ENCODE peak calls at places on chromosomes 6 and 20, in ten cellular contexts. One of them, this sample, is unnamed. For H3K27me3 and H3K4me1, the result is how much of the 10 kb centered on the place peaks cover.

GRCh38 chr6:169244684-169245383 is 8.8 kb downstream of the THBS2 start:
- DNase-seq in ovary: no peak
- DNase-seq in Peyer's patch: no peak
- DNase-seq in breast epithelium: no peak
- DNase-seq in upper lobe of left lung: no peak
- DNase-seq in heart left ventricle: no peak
- DNase-seq in endothelial cell of umbilical vein: no peak
- DNase-seq in H1: no peak
- DNase-seq in stomach: no peak
- DNase-seq in gastrocnemius medialis: no peak
- DNase-seq in this sample: no peak

GRCh38 chr20:1402149-1402548 is 9.3 kb upstream of the FKBP1A start:
- DNase-seq in upper lobe of left lung: no peak
- DNase-seq in ovary: no peak
- DNase-seq in gastrocnemius medialis: no peak
- DNase-seq in Peyer's patch: no peak
- DNase-seq in endothelial cell of umbilical vein: no peak
- DNase-seq in H1: no peak
- DNase-seq in heart left ventricle: no peak
- DNase-seq in breast epithelium: no peak
- DNase-seq in stomach: no peak
- DNase-seq in this sample: no peak

GRCh38 chr6:162140453-162140852 is 587.1 kb downstream of the PRKN start:
- DNase-seq in H1: no peak
- DNase-seq in endothelial cell of umbilical vein: no peak
- DNase-seq in Peyer's patch: no peak
- DNase-seq in breast epithelium: no peak
- DNase-seq in gastrocnemius medialis: no peak
- DNase-seq in ovary: no peak
- DNase-seq in stomach: no peak
- DNase-seq in heart left ventricle: no peak
- DNase-seq in upper lobe of left lung: no peak
- DNase-seq in this sample: no peak

GRCh38 chr6:170473801-170474200 is 79.3 kb downstream of the PSMB1 start:
- DNase-seq in upper lobe of left lung: no peak
- DNase-seq in endothelial cell of umbilical vein: no peak
- DNase-seq in ovary: no peak
- DNase-seq in H1: no peak
- DNase-seq in breast epithelium: no peak
- DNase-seq in Peyer's patch: no peak
- DNase-seq in stomach: no peak
- DNase-seq in heart left ventricle: no peak
- DNase-seq in gastrocnemius medialis: no peak
- DNase-seq in this sample: no peak

GRCh38 chr20:25084616-25085187 is 2.8 kb upstream of the VSX1 start:
- DNase-seq in heart left ventricle: no peak
- DNase-seq in upper lobe of left lung: no peak
- DNase-seq in stomach: no peak
- DNase-seq in Peyer's patch: peak
- DNase-seq in gastrocnemius medialis: no peak
- DNase-seq in H1: peak
- DNase-seq in breast epithelium: peak
- DNase-seq in endothelial cell of umbilical vein: no peak
- DNase-seq in ovary: no peak
- DNase-seq in this sample: no peak

GRCh38 chr6:53956804-53957203 is 154.4 kb upstream of the MLIP start:
- DNase-seq in stomach: no peak
- DNase-seq in heart left ventricle: no peak
- DNase-seq in H1: no peak
- DNase-seq in upper lobe of left lung: no peak
- DNase-seq in endothelial cell of umbilical vein: no peak
- DNase-seq in ovary: no peak
- DNase-seq in gastrocnemius medialis: no peak
- DNase-seq in Peyer's patch: no peak
- DNase-seq in breast epithelium: no peak
- DNase-seq in this sample: no peak

GRCh38 chr6:57222684-57223077 is 574 bp upstream of the RAB23 start:
- DNase-seq in stomach: no peak
- DNase-seq in gastrocnemius medialis: no peak
- DNase-seq in ovary: no peak
- DNase-seq in upper lobe of left lung: no peak
- DNase-seq in breast epithelium: no peak
- DNase-seq in Peyer's patch: no peak
- DNase-seq in endothelial cell of umbilical vein: no peak
- DNase-seq in heart left ventricle: no peak
- DNase-seq in H1: no peak
- DNase-seq in this sample: no peak

GRCh38 chr6:162733489-162733888 is 5.7 kb downstream of the PACRG start:
- DNase-seq in breast epithelium: no peak
- DNase-seq in H1: no peak
- DNase-seq in gastrocnemius medialis: no peak
- DNase-seq in upper lobe of left lung: no peak
- DNase-seq in stomach: no peak
- DNase-seq in endothelial cell of umbilical vein: no peak
- DNase-seq in Peyer's patch: no peak
- DNase-seq in ovary: no peak
- DNase-seq in heart left ventricle: no peak
- DNase-seq in this sample: no peak

GRCh38 chr6:41878961-41879405 is 16.2 kb downstream of the USP49 start:
- DNase-seq in stomach: no peak
- DNase-seq in ovary: no peak
- DNase-seq in gastrocnemius medialis: no peak
- DNase-seq in Peyer's patch: no peak
- DNase-seq in breast epithelium: no peak
- DNase-seq in heart left ventricle: no peak
- DNase-seq in endothelial cell of umbilical vein: no peak
- DNase-seq in upper lobe of left lung: no peak
- DNase-seq in H1: no peak
- DNase-seq in this sample: no peak

GRCh38 chr6:78552435-78552834 is 314.9 kb upstream of the IRAK1BP1 start:
- DNase-seq in endothelial cell of umbilical vein: no peak
- DNase-seq in breast epithelium: no peak
- DNase-seq in stomach: no peak
- DNase-seq in heart left ventricle: no peak
- DNase-seq in Peyer's patch: no peak
- DNase-seq in gastrocnemius medialis: no peak
- DNase-seq in ovary: no peak
- DNase-seq in upper lobe of left lung: no peak
- DNase-seq in H1: no peak
- DNase-seq in this sample: no peak

GRCh38 chr20:3204124-3204794 is at the start of gene DDRGK1:
- DNase-seq in upper lobe of left lung: peak
- DNase-seq in endothelial cell of umbilical vein: peak
- DNase-seq in gastrocnemius medialis: peak
- DNase-seq in ovary: peak
- DNase-seq in Peyer's patch: peak
- DNase-seq in breast epithelium: peak
- DNase-seq in stomach: peak
- DNase-seq in H1: peak
- DNase-seq in heart left ventricle: peak
- DNase-seq in this sample: peak

GRCh38 chr20:3209946-3210317 is 634 bp downstream of the ITPA start:
- DNase-seq in ovary: no peak
- DNase-seq in heart left ventricle: no peak
- DNase-seq in gastrocnemius medialis: no peak
- DNase-seq in breast epithelium: no peak
- DNase-seq in endothelial cell of umbilical vein: peak
- DNase-seq in upper lobe of left lung: no peak
- DNase-seq in Peyer's patch: no peak
- DNase-seq in stomach: no peak
- DNase-seq in H1: no peak
- DNase-seq in this sample: no peak

GRCh38 chr20:3210346-3210745 is 1.0 kb downstream of the ITPA start:
- DNase-seq in H1: no peak
- DNase-seq in ovary: no peak
- DNase-seq in Peyer's patch: no peak
- DNase-seq in gastrocnemius medialis: no peak
- DNase-seq in heart left ventricle: no peak
- DNase-seq in breast epithelium: no peak
- DNase-seq in stomach: no peak
- DNase-seq in upper lobe of left lung: no peak
- DNase-seq in endothelial cell of umbilical vein: no peak
- DNase-seq in this sample: no peak

GRCh38 chr20:3213226-3213625 is 3.9 kb downstream of the ITPA start:
- DNase-seq in upper lobe of left lung: no peak
- DNase-seq in ovary: no peak
- DNase-seq in H1: no peak
- DNase-seq in breast epithelium: no peak
- DNase-seq in gastrocnemius medialis: no peak
- DNase-seq in endothelial cell of umbilical vein: no peak
- DNase-seq in Peyer's patch: no peak
- DNase-seq in heart left ventricle: no peak
- DNase-seq in stomach: no peak
- DNase-seq in this sample: no peak

GRCh38 chr20:3209023-3209945 is at the start of gene ITPA:
- DNase-seq in Peyer's patch: peak
- DNase-seq in breast epithelium: no peak
- DNase-seq in endothelial cell of umbilical vein: peak
- DNase-seq in heart left ventricle: peak
- DNase-seq in H1: peak
- DNase-seq in gastrocnemius medialis: no peak
- DNase-seq in stomach: peak
- DNase-seq in upper lobe of left lung: peak
- DNase-seq in ovary: peak
- DNase-seq in this sample: no peak
- TF ChIP-seq POLR2A in Peyer's patch: peak
- TF ChIP-seq POLR2A in breast epithelium: no peak
- TF ChIP-seq POLR2A in endothelial cell of umbilical vein: peak
- TF ChIP-seq POLR2A in heart left ventricle: no peak
- TF ChIP-seq POLR2A in H1: peak
- TF ChIP-seq POLR2A in gastrocnemius medialis: no peak
- TF ChIP-seq POLR2A in stomach: no peak
- TF ChIP-seq POLR2A in upper lobe of left lung: no peak
- TF ChIP-seq POLR2A in ovary: no peak
- TF ChIP-seq POLR2A in this sample: no peak

GRCh38 chr6:12751694-12752304 is 35.2 kb downstream of the PHACTR1 start:
- DNase-seq in stomach: peak
- DNase-seq in heart left ventricle: peak
- DNase-seq in Peyer's patch: no peak
- DNase-seq in ovary: peak
- DNase-seq in endothelial cell of umbilical vein: peak
- DNase-seq in upper lobe of left lung: no peak
- DNase-seq in gastrocnemius medialis: no peak
- DNase-seq in breast epithelium: no peak
- DNase-seq in H1: peak
- DNase-seq in this sample: no peak

GRCh38 chr6:12750416-12750815 is 33.8 kb downstream of the PHACTR1 start:
- DNase-seq in Peyer's patch: no peak
- DNase-seq in breast epithelium: no peak
- DNase-seq in H1: no peak
- DNase-seq in ovary: no peak
- DNase-seq in upper lobe of left lung: no peak
- DNase-seq in endothelial cell of umbilical vein: no peak
- DNase-seq in heart left ventricle: no peak
- DNase-seq in stomach: no peak
- DNase-seq in gastrocnemius medialis: no peak
- DNase-seq in this sample: no peak

GRCh38 chr6:12749531-12750379 is 33.2 kb downstream of the PHACTR1 start:
- DNase-seq in heart left ventricle: no peak
- DNase-seq in breast epithelium: no peak
- DNase-seq in stomach: no peak
- DNase-seq in upper lobe of left lung: no peak
- DNase-seq in Peyer's patch: no peak
- DNase-seq in ovary: no peak
- DNase-seq in H1: peak
- DNase-seq in endothelial cell of umbilical vein: no peak
- DNase-seq in gastrocnemius medialis: no peak
- DNase-seq in this sample: no peak

GRCh38 chr6:12748815-12749521 is 32.4 kb downstream of the PHACTR1 start:
- DNase-seq in Peyer's patch: no peak
- DNase-seq in H1: peak
- DNase-seq in heart left ventricle: no peak
- DNase-seq in endothelial cell of umbilical vein: no peak
- DNase-seq in upper lobe of left lung: no peak
- DNase-seq in ovary: no peak
- DNase-seq in stomach: no peak
- DNase-seq in gastrocnemius medialis: no peak
- DNase-seq in breast epithelium: no peak
- DNase-seq in this sample: no peak

DNA sequence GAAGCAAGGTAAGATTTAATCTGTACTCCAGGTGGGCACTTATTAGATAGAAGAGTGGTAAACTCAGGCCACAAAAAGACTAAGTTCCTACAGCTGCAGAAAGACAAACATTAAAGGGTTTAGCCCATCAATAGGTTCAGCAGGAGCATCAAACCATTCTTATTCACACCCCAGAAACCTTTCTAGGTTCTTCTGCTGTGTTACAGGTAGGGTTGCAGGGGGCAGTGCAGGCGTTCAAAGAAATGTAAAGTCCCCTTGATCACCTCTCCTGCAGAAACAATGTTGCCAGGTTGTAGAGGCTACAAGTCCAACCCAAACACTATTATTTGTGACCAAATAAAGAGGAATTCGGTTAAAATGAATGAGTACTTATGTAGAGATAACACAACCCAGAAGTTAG is 31.8 kb downstream of the PHACTR1 start:
- DNase-seq in Peyer's patch: no peak
- DNase-seq in gastrocnemius medialis: no peak
- DNase-seq in H1: no peak
- DNase-seq in upper lobe of left lung: no peak
- DNase-seq in stomach: no peak
- DNase-seq in ovary: no peak
- DNase-seq in heart left ventricle: no peak
- DNase-seq in breast epithelium: no peak
- DNase-seq in endothelial cell of umbilical vein: no peak
- DNase-seq in this sample: no peak
- H3K27me3 ChIP-seq in Peyer's patch: under half
- H3K27me3 ChIP-seq in gastrocnemius medialis: under half
- H3K27me3 ChIP-seq in H1: under half
- H3K27me3 ChIP-seq in upper lobe of left lung: under half
- H3K27me3 ChIP-seq in stomach: under half
- H3K27me3 ChIP-seq in ovary: under half
- H3K27me3 ChIP-seq in heart left ventricle: under half
- H3K27me3 ChIP-seq in breast epithelium: under half
- H3K27me3 ChIP-seq in endothelial cell of umbilical vein: under half
- H3K27me3 ChIP-seq in this sample: under half

DNA sequence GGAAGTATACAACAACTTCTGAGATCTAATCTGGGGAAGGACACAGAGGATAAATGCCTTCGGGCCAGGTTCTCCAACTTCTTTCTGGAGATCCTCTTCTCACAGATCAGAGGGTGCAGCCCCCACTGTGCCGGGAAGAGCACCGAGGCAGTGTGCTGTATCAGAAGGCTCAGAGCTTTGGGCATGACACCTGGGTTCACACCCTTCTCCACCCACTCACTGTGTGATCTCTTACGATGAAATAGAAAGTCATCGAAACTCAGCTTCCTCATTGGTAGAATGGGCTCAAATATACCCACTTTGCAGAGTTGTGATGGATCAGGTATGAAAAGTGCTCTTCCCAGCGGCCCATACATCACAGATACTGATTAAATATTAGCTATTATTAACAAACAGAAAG is 347.5 kb upstream of the SOX4 start:
- DNase-seq in heart left ventricle: no peak
- DNase-seq in breast epithelium: no peak
- DNase-seq in Peyer's patch: no peak
- DNase-seq in gastrocnemius medialis: no peak
- DNase-seq in ovary: no peak
- DNase-seq in H1: no peak
- DNase-seq in endothelial cell of umbilical vein: no peak
- DNase-seq in upper lobe of left lung: no peak
- DNase-seq in stomach: no peak
- DNase-seq in this sample: no peak
- H3K4me1 ChIP-seq in heart left ventricle: under half
- H3K4me1 ChIP-seq in breast epithelium: under half
- H3K4me1 ChIP-seq in Peyer's patch: under half
- H3K4me1 ChIP-seq in gastrocnemius medialis: under half
- H3K4me1 ChIP-seq in ovary: under half
- H3K4me1 ChIP-seq in H1: under half
- H3K4me1 ChIP-seq in endothelial cell of umbilical vein: under half
- H3K4me1 ChIP-seq in upper lobe of left lung: under half
- H3K4me1 ChIP-seq in stomach: under half
- H3K4me1 ChIP-seq in this sample: under half

GRCh38 chr20:3168079-3168828 is 5.1 kb downstream of the LZTS3 start:
- DNase-seq in stomach: peak
- DNase-seq in Peyer's patch: no peak
- DNase-seq in upper lobe of left lung: peak
- DNase-seq in H1: peak
- DNase-seq in ovary: no peak
- DNase-seq in heart left ventricle: peak
- DNase-seq in breast epithelium: no peak
- DNase-seq in gastrocnemius medialis: no peak
- DNase-seq in endothelial cell of umbilical vein: no peak
- DNase-seq in this sample: no peak
- TF ChIP-seq POLR2A in stomach: no peak
- TF ChIP-seq POLR2A in Peyer's patch: no peak
- TF ChIP-seq POLR2A in upper lobe of left lung: no peak
- TF ChIP-seq POLR2A in H1: no peak
- TF ChIP-seq POLR2A in ovary: no peak
- TF ChIP-seq POLR2A in heart left ventricle: no peak
- TF ChIP-seq POLR2A in breast epithelium: no peak
- TF ChIP-seq POLR2A in gastrocnemius medialis: no peak
- TF ChIP-seq POLR2A in endothelial cell of umbilical vein: no peak
- TF ChIP-seq POLR2A in this sample: no peak

This sample was measured in tibial nerve.